ENCODE peak calls at places on chromosomes 11 and 22, in ten cellular contexts. F is Kasumi-1; H is tibial artery; K is body of pancreas; I is activated T-cell treated with anti-CD3 and anti-CD28 coated beads for 1 hour; V is AG04450; M is GM19239; T is cardiac muscle cell; L is EH; E is stimulated activated CD4-positive, alpha-beta T cell treated with anti-CD3 and anti-CD28 coated beads, TNF-alpha, amount 100 ng/mL, for 4 hours. G is an unnamed sample.

GRCh38 chr11:62909107-62909894 is 11.9 kb downstream of the CHRM1 start:
- DNase-seq in T (peak; percentile 87), K (peak; percentile 94), M (no peak), L (peak; percentile 78), E (no peak), H (peak; percentile 74), I (no peak), F (peak; percentile 23), V (peak; percentile 39), G (no peak)

GRCh38 chr11:63768232-63769043 is at the start of gene ZFTA:
- DNase-seq in F (peak; percentile 45), L (peak; percentile 74), K (peak; percentile 68), V (no peak), E (peak; percentile 30), M (peak; percentile 95), T (peak; percentile 83), I (peak; percentile 54), H (peak; percentile 78), G (peak; percentile 45)

GRCh38 chr22:30880181-30880601 is 88.4 kb downstream of the MORC2 start:
- DNase-seq in K (no peak), L (no peak), H (no peak), T (no peak), E (no peak), I (no peak), F (no peak), V (no peak), M (no peak), G (no peak)

GRCh38 chr22:36156515-36157419 is 3.8 kb downstream of the APOL3 start:
- DNase-seq in I (peak; percentile 67), F (peak; percentile 23), L (peak; percentile 88), T (peak; percentile 35), M (no peak), K (peak; percentile 72), H (peak; percentile 95), V (peak; percentile 16), E (peak; percentile 55), G (peak; percentile 64)

GRCh38 chr11:12076840-12077534 is 33.4 kb upstream of the MICAL2 start:
- DNase-seq in K (no peak), V (no peak), H (no peak), T (no peak), I (no peak), M (no peak), E (no peak), F (no peak), L (no peak), G (no peak)

GRCh38 chr22:46377566-46378498 is 42.3 kb downstream of the TRMU start:
- DNase-seq in L (peak; percentile 35), V (no peak), I (no peak), K (peak; percentile 95), E (no peak), M (no peak), F (no peak), H (no peak), T (peak; percentile 88), G (no peak)

GRCh38 chr11:119093951-119094815 is 7.5 kb downstream of the DPAGT1 start:
- DNase-seq in L (peak; percentile 63), E (peak; percentile 29), F (no peak), K (no peak), H (peak; percentile 72), V (no peak), I (no peak), T (peak; percentile 49), M (no peak), G (peak; percentile 45)

GRCh38 chr22:35661377-35661937 is 13.2 kb downstream of the APOL6 start:
- DNase-seq in K (no peak), I (no peak), T (no peak), E (no peak), H (no peak), F (no peak), L (peak; percentile 56), M (no peak), V (peak; percentile 46), G (no peak)

GRCh38 chr22:33302049-33302545 is 243.9 kb upstream of the SYN3 start:
- DNase-seq in M (peak; percentile 67), E (no peak), T (peak; percentile 87), H (peak; percentile 81), V (peak; percentile 39), K (peak; percentile 79), I (peak; percentile 23), L (peak; percentile 74), F (peak; percentile 30), G (peak; percentile 4)

GRCh38 chr11:62233730-62234129 is 8.3 kb upstream of the SCGB1D2 start:
- DNase-seq in E (no peak), L (no peak), V (no peak), K (no peak), T (no peak), H (no peak), I (no peak), F (no peak), M (no peak), G (no peak)

GRCh38 chr11:97965849-97966646 is 1054.7 kb upstream of the CNTN5 start:
- DNase-seq in T (no peak), V (peak; percentile 84), L (peak; percentile 97), E (no peak), H (no peak), F (no peak), M (no peak), K (no peak), I (no peak), G (no peak)

GRCh38 chr11:90241414-90241813 is 18.6 kb upstream of the CHORDC1 start:
- DNase-seq in K (no peak), H (no peak), V (no peak), F (no peak), M (no peak), T (no peak), L (no peak), E (no peak), I (no peak), G (no peak)

GRCh38 chr11:109362059-109362458 is 59.9 kb upstream of the C11orf87 start:
- DNase-seq in T (no peak), E (no peak), V (no peak), F (no peak), M (no peak), H (no peak), L (peak; percentile 15), I (no peak), K (no peak), G (no peak)

G was measured in T-helper 1 cell.